ENCODE peak calls at places on chromosome 15, in eight cellular contexts. Q is HCT116, J is GM23338, X is HL-60, I is SK-N-SH, E is K562, M is GM12878, Z is HepG2. A is an unnamed sample.

GRCh38 chr15:91100561-91101355 is 701 bp downstream of the SV2B start:
- DNase-seq in J (peak), I (peak), Z (no peak), Q (no peak), E (no peak), M (no peak), X (no peak), A (no peak)

GRCh38 chr15:29887719-29888118 is 65.5 kb upstream of the TJP1 start:
- DNase-seq in Q (no peak), X (no peak), I (no peak), Z (no peak), J (no peak), M (no peak), E (no peak), A (no peak)

GRCh38 chr15:37616215-37616614 is 318.2 kb upstream of the TMCO5A start:
- DNase-seq in M (no peak), I (no peak), E (no peak), Z (no peak), X (no peak), J (no peak), Q (no peak), A (no peak)

GRCh38 chr15:25093455-25094029 is 138.8 kb downstream of the SNRPN start:
- DNase-seq in M (no peak), I (no peak), E (no peak), Q (no peak), J (no peak), X (no peak), Z (no peak), A (no peak)

GRCh38 chr15:85381850-85382751 is 1.7 kb downstream of the AKAP13 start:
- DNase-seq in J (no peak), I (no peak), Z (no peak), E (no peak), X (no peak), M (peak), Q (no peak), A (no peak)

GRCh38 chr15:100732359-100733055 is 130.1 kb downstream of the ASB7 start:
- DNase-seq in X (no peak), M (no peak), Z (no peak), I (no peak), Q (no peak), J (no peak), E (no peak), A (no peak)

GRCh38 chr15:80615783-80616391 is 79.2 kb upstream of the ABHD17C start:
- DNase-seq in E (no peak), Z (peak), X (no peak), J (no peak), M (no peak), I (peak), Q (no peak), A (no peak)

GRCh38 chr15:69723404-69724097 is 270.9 kb downstream of the RPLP1 start:
- DNase-seq in M (no peak), Q (no peak), E (no peak), J (peak), X (no peak), Z (no peak), I (peak), A (no peak)

GRCh38 chr15:25053000-25053815 is 98.4 kb downstream of the SNRPN start:
- DNase-seq in I (no peak), Q (no peak), Z (no peak), M (no peak), X (no peak), E (no peak), J (no peak), A (no peak)

GRCh38 chr15:78691873-78692421 is 50.9 kb upstream of the CHRNB4 start:
- DNase-seq in Z (no peak), E (no peak), M (no peak), J (no peak), X (no peak), I (no peak), Q (no peak), A (no peak)

GRCh38 chr15:69756440-69756839 is 303.8 kb downstream of the RPLP1 start:
- DNase-seq in E (no peak), I (no peak), Q (no peak), M (no peak), X (no peak), Z (no peak), J (no peak), A (no peak)

GRCh38 chr15:34737379-34737928 is 17.3 kb downstream of the GJD2 start:
- DNase-seq in J (no peak), Z (no peak), M (no peak), X (no peak), I (no peak), Q (no peak), E (no peak), A (no peak)

GRCh38 chr15:82178061-82178460 is 84.5 kb downstream of the EFL1 start:
- DNase-seq in Z (no peak), Q (no peak), M (no peak), I (no peak), X (no peak), E (no peak), J (no peak), A (no peak)

GRCh38 chr15:69664572-69665326 is 212.1 kb downstream of the RPLP1 start:
- DNase-seq in X (no peak), M (no peak), E (no peak), I (peak), Z (no peak), J (no peak), Q (no peak), A (no peak)

GRCh38 chr15:83848315-83849050 is 194.6 kb downstream of the ADAMTSL3 start:
- DNase-seq in Z (no peak), Q (no peak), I (no peak), J (no peak), M (no peak), X (no peak), E (no peak), A (no peak)

GRCh38 chr15:47404877-47405276 is 312.4 kb upstream of the SEMA6D start:
- DNase-seq in M (no peak), I (no peak), Z (no peak), Q (no peak), J (peak), X (no peak), E (no peak), A (no peak)

GRCh38 chr15:29140475-29141172 is 129.0 kb downstream of the NSMCE3 start:
- DNase-seq in J (peak), Q (no peak), M (no peak), X (no peak), E (no peak), I (no peak), Z (no peak), A (no peak)

GRCh38 chr15:90530250-90531051 is 728 bp downstream of the CRTC3 start:
- DNase-seq in Z (no peak), E (peak), M (no peak), J (peak), Q (no peak), X (peak), I (peak), A (no peak)

GRCh38 chr15:48049736-48050135 is 71.1 kb upstream of the SLC24A5 start:
- DNase-seq in Q (no peak), M (no peak), J (no peak), X (no peak), E (no peak), I (no peak), Z (no peak), A (no peak)

GRCh38 chr15:95017950-95018349 is 786.6 kb downstream of the MCTP2 start:
- DNase-seq in I (peak), Q (no peak), E (no peak), J (peak), M (no peak), X (no peak), Z (no peak), A (no peak)

GRCh38 chr15:42138411-42138810 is 18.0 kb downstream of the PLA2G4F start:
- DNase-seq in Q (no peak), M (no peak), J (no peak), I (no peak), E (no peak), X (no peak), Z (no peak), A (no peak)

GRCh38 chr15:67433495-67434099 is 87.3 kb upstream of the C15orf61 start:
- DNase-seq in I (peak), X (peak), Q (peak), J (peak), Z (peak), M (peak), E (peak), A (no peak)

GRCh38 chr15:92082217-92082843 is 228.8 kb downstream of the SLCO3A1 start:
- DNase-seq in J (peak), E (peak), X (peak), I (peak), Z (peak), M (no peak), Q (peak), A (no peak)

GRCh38 chr15:81378438-81378837 is 4.4 kb upstream of the TMC3 start:
- DNase-seq in X (no peak), Q (no peak), Z (no peak), M (no peak), I (no peak), E (no peak), J (no peak), A (no peak)

GRCh38 chr15:87671289-87671688 is 585.2 kb downstream of the NTRK3 start:
- DNase-seq in I (no peak), E (peak), M (no peak), Z (no peak), Q (no peak), J (no peak), X (no peak), A (no peak)

GRCh38 chr15:51024735-51025453 is 69.8 kb downstream of the TNFAIP8L3 start:
- DNase-seq in Z (no peak), M (no peak), E (no peak), X (no peak), Q (no peak), I (no peak), J (no peak), A (no peak)

GRCh38 chr15:90563460-90563859 is 33.7 kb downstream of the CRTC3 start:
- DNase-seq in Z (no peak), X (no peak), M (no peak), J (no peak), E (no peak), Q (no peak), I (no peak), A (no peak)

GRCh38 chr15:88810449-88810848 is 7.2 kb downstream of the ACAN start:
- DNase-seq in J (no peak), M (no peak), Z (no peak), I (no peak), Q (no peak), X (no peak), E (no peak), A (no peak)

GRCh38 chr15:81777546-81777945 is 268.3 kb downstream of the MEX3B start:
- DNase-seq in Q (no peak), I (no peak), Z (no peak), X (no peak), E (no peak), M (no peak), J (no peak), A (no peak)

GRCh38 chr15:55796321-55796965 is 53.5 kb upstream of the PRTG start:
- DNase-seq in Q (no peak), E (no peak), I (no peak), X (no peak), M (no peak), J (no peak), Z (no peak), A (no peak)

GRCh38 chr15:59303641-59304433 is 68.8 kb downstream of the MYO1E start:
- DNase-seq in I (no peak), M (peak), Z (peak), J (no peak), X (no peak), E (no peak), Q (no peak), A (no peak)

GRCh38 chr15:85667491-85668424 is 127.0 kb downstream of the KLHL25 start:
- DNase-seq in M (no peak), J (no peak), E (no peak), Q (peak), I (no peak), X (peak), Z (peak), A (no peak)

GRCh38 chr15:60519218-60519617 is 40.3 kb upstream of the ICE2 start:
- DNase-seq in M (no peak), Z (no peak), E (no peak), X (no peak), Q (no peak), J (no peak), I (no peak), A (no peak)

GRCh38 chr15:101447168-101447533 is 42.4 kb downstream of the PCSK6 start:
- DNase-seq in M (no peak), J (no peak), Q (no peak), E (no peak), Z (no peak), X (no peak), I (no peak), A (no peak)

GRCh38 chr15:59668571-59668970 is 11.3 kb upstream of the GTF2A2 start:
- DNase-seq in J (no peak), E (no peak), Q (no peak), Z (no peak), I (no peak), X (peak), M (no peak), A (no peak)

GRCh38 chr15:70147778-70148177 is 50.1 kb upstream of the TLE3 start:
- DNase-seq in Z (no peak), J (no peak), Q (no peak), M (no peak), X (no peak), I (no peak), E (no peak), A (no peak)

GRCh38 chr15:51315726-51316125 is 22.7 kb downstream of the CYP19A1 start:
- DNase-seq in M (no peak), E (no peak), X (no peak), J (no peak), Q (no peak), Z (no peak), I (no peak), A (no peak)

GRCh38 chr15:76135516-76135915 is 75.7 kb downstream of the TMEM266 start:
- DNase-seq in Z (no peak), J (no peak), E (no peak), M (no peak), I (no peak), Q (no peak), X (no peak), A (no peak)

GRCh38 chr15:76140069-76140454 is 80.3 kb downstream of the TMEM266 start:
- DNase-seq in I (no peak), E (no peak), M (no peak), Z (no peak), Q (no peak), J (peak), X (no peak), A (no peak)

GRCh38 chr15:76138436-76138835 is 78.7 kb downstream of the TMEM266 start:
- DNase-seq in E (no peak), X (no peak), Q (no peak), I (no peak), Z (no peak), M (no peak), J (peak), A (no peak)

GRCh38 chr15:76139368-76140068 is 79.7 kb downstream of the TMEM266 start:
- DNase-seq in Q (peak), I (peak), E (peak), Z (peak), M (peak), X (peak), J (peak), A (peak)

DNA sequence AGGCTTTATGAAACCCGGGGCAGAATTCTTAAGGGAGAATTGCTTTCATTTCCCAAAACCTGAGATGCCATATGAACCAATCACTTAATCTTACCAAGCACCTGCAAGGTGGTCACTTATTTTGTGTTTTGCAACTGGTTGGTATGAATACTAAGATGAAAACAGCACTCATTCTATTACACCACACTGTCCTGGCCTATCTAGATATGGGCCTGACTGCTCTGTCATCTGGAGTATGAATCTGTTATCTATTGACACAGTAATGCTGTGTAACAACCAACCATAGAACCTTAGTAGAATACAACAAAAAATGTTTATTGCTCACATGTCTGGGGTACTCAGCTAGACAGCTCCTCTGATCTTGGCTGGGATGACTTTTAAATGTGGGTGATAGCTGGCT is 74.8 kb downstream of the TMEM266 start:
- DNase-seq in Z (no peak), X (no peak), M (no peak), I (no peak), E (no peak), J (no peak), Q (no peak), A (no peak)
- TF ChIP-seq REST in Z (no peak), X (no peak), M (no peak), I (no peak), E (no peak), J (no peak), Q (no peak), A (no peak)

GRCh38 chr15:77019476-77020331 is 24.8 kb downstream of the PSTPIP1 start:
- DNase-seq in Z (no peak), I (no peak), M (no peak), X (no peak), E (no peak), J (no peak), Q (no peak), A (no peak)
- TF ChIP-seq POLR2AphosphoS5 in Z (no peak), I (no peak), M (no peak), X (no peak), E (no peak), J (no peak), Q (no peak), A (no peak)

DNA sequence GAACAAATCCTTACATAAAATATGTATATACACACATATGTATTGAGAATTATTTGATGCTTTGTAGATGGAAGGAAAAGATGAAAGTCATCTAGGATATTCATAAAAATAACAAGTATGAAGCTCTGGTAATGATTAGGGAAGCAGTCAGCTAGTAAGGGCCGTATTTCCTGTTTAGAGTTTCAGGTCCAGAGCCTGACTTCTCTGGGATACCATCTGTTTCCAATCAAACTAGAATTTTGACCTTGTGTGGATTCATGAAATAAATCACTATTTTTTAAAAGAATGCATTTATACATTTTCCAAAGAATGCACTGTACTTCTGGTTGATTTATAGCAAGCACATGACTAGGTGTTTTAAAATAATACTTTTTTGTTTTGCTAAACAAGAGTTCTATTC is 156.1 kb upstream of the CGNL1 start:
- DNase-seq in Z (no peak), Q (no peak), J (no peak), X (peak), I (peak), M (no peak), E (no peak), A (no peak)
- H3K4me3 ChIP-seq in Z (no peak), Q (no peak), J (peak), X (peak), I (peak), M (no peak), E (no peak), A (no peak)

GRCh38 chr15:36278219-36278618 is 301.2 kb upstream of the CDIN1 start:
- DNase-seq in E (no peak), X (no peak), I (no peak), Q (no peak), J (peak), Z (no peak), M (no peak), A (no peak)
- TF ChIP-seq REST in E (no peak), X (no peak), I (no peak), Q (no peak), J (no peak), Z (no peak), M (no peak), A (no peak)

GRCh38 chr15:98955331-98955730 is 52.3 kb downstream of the PGPEP1L start:
- DNase-seq in X (no peak), Q (no peak), Z (no peak), J (no peak), I (no peak), M (no peak), E (no peak), A (no peak)

GRCh38 chr15:98953950-98954349 is 53.6 kb downstream of the PGPEP1L start:
- DNase-seq in Q (no peak), X (no peak), J (no peak), Z (no peak), E (no peak), M (no peak), I (no peak), A (no peak)

GRCh38 chr15:98955980-98956723 is 51.4 kb downstream of the PGPEP1L start:
- DNase-seq in J (no peak), I (no peak), Z (no peak), E (no peak), Q (no peak), M (no peak), X (peak), A (no peak)

GRCh38 chr15:98953000-98953776 is 54.4 kb downstream of the PGPEP1L start:
- DNase-seq in E (no peak), X (no peak), J (no peak), I (no peak), M (peak), Q (no peak), Z (no peak), A (no peak)

DNA sequence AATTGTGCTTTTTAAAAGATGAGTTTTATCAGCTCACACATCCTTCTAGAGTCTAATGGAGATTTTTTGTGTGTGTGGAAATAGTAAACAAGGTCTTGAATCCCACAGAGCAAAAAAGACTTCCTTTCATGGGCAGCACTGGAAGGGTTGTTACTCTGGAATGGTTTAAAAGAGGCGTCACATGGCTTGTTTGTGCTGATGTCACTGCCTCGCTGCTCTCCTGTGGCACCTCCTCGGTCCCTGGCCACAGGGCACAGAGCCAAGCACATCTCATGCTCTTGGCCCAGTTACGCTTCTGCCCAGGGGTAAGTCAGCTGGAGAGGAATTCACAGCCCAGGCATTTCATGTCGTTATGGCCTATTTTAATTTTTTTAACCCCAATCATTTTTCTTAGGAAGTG is 53.2 kb downstream of the PGPEP1L start:
- DNase-seq in M (peak), I (peak), E (no peak), Z (no peak), Q (no peak), J (no peak), X (no peak), A (no peak)
- TF ChIP-seq POLR2AphosphoS5 in M (no peak), I (no peak), E (no peak), Z (no peak), Q (no peak), J (no peak), X (no peak), A (no peak)

GRCh38 chr15:73965730-73966103 is 26.4 kb downstream of the STOML1 start:
- DNase-seq in Z (no peak), J (peak), I (no peak), M (no peak), Q (no peak), E (no peak), X (no peak), A (no peak)
- H3K4me3 ChIP-seq in Z (no peak), J (no peak), I (no peak), M (no peak), Q (no peak), E (no peak), X (no peak), A (no peak)

GRCh38 chr15:72222433-72222832 is 8.6 kb downstream of the PKM start:
- DNase-seq in J (no peak), E (no peak), Z (no peak), Q (no peak), M (no peak), I (no peak), X (no peak), A (no peak)
- TF ChIP-seq REST in J (no peak), E (no peak), Z (no peak), Q (no peak), M (no peak), I (no peak), X (no peak), A (no peak)

GRCh38 chr15:40930430-40931299 is 1.5 kb downstream of the DLL4 start:
- DNase-seq in E (peak), X (peak), I (peak), M (no peak), J (peak), Z (peak), Q (peak), A (no peak)
- TF ChIP-seq POLR2AphosphoS5 in E (no peak), X (no peak), I (no peak), M (no peak), J (no peak), Z (no peak), Q (peak), A (no peak)

GRCh38 chr15:45450468-45450867 is 72.1 kb downstream of the SLC30A4 start:
- DNase-seq in M (no peak), X (no peak), E (no peak), Q (no peak), I (no peak), J (no peak), Z (no peak), A (no peak)
- H3K4me3 ChIP-seq in M (no peak), X (no peak), E (no peak), Q (no peak), I (no peak), J (no peak), Z (no peak), A (no peak)

A was measured in Panc1.